ENCODE peak calls at places on chromosomes 1 and 21, in six cellular contexts. T is GM12878, I is A549, U is SK-N-SH, J is endothelial cell of umbilical vein, V is WTC11. D is an unnamed sample.

GRCh38 chr1:153880024-153880423 is 42.7 kb downstream of the GATAD2B start:
- DNase-seq in T (no peak), I (no peak), U (no peak), J (no peak), V (no peak), D (no peak)

GRCh38 chr1:239884776-239885175 is 206.9 kb upstream of the FMN2 start:
- DNase-seq in T (no peak), I (no peak), U (no peak), J (no peak), V (no peak), D (no peak)

GRCh38 chr1:111948209-111949131 is 41.0 kb downstream of the KCND3 start:
- DNase-seq in T (no peak), I (no peak), U (peak), J (no peak), V (no peak), D (peak)

GRCh38 chr1:180213401-180214177 is 16.5 kb upstream of the LHX4 start:
- DNase-seq in T (peak), I (peak), U (no peak), J (peak), V (peak), D (no peak)

GRCh38 chr21:43789276-43790052 is at the start of gene RRP1:
- DNase-seq in T (peak), I (peak), U (peak), J (peak), V (peak), D (peak)

GRCh38 chr1:26389604-26390247 is 17.2 kb upstream of the ZNF683 start:
- DNase-seq in T (no peak), I (no peak), U (no peak), J (no peak), V (no peak), D (no peak)

GRCh38 chr1:225425211-225425786 is 2.5 kb downstream of the LBR start:
- DNase-seq in T (no peak), I (no peak), U (no peak), J (no peak), V (no peak), D (peak)

GRCh38 chr1:202133016-202133415 is 10.3 kb downstream of the GPR37L1 start:
- DNase-seq in T (no peak), I (no peak), U (no peak), J (no peak), V (no peak), D (peak)

GRCh38 chr1:212037900-212038299 is 2.4 kb downstream of the DTL start:
- DNase-seq in T (no peak), I (no peak), U (no peak), J (no peak), V (no peak), D (peak)

GRCh38 chr1:218658899-218659298 is 313.8 kb downstream of the TGFB2 start:
- DNase-seq in T (no peak), I (peak), U (no peak), J (peak), V (no peak), D (no peak)

GRCh38 chr21:43603230-43603626 is 56.1 kb downstream of the HSF2BP start:
- DNase-seq in T (no peak), I (no peak), U (no peak), J (no peak), V (no peak), D (no peak)

GRCh38 chr1:241639653-241640148 is 468 bp downstream of the CHML start:
- DNase-seq in T (no peak), I (peak), U (peak), J (peak), V (peak), D (peak)

GRCh38 chr1:169364948-169365347 is 2.6 kb downstream of the NME7 start:
- DNase-seq in T (no peak), I (no peak), U (no peak), J (no peak), V (no peak), D (no peak)

GRCh38 chr1:68178821-68179490 is 53.4 kb downstream of the WLS start:
- DNase-seq in T (peak), I (no peak), U (no peak), J (peak), V (no peak), D (no peak)

GRCh38 chr1:172230526-172230925 is 190.0 kb upstream of the C1orf105 start:
- DNase-seq in T (no peak), I (no peak), U (no peak), J (no peak), V (no peak), D (no peak)

GRCh38 chr1:64961923-64962322 is 4.4 kb downstream of the JAK1 start:
- DNase-seq in T (no peak), I (no peak), U (no peak), J (no peak), V (no peak), D (no peak)

GRCh38 chr21:16037386-16037785 is 307.6 kb downstream of the USP25 start:
- DNase-seq in T (no peak), I (no peak), U (no peak), J (no peak), V (no peak), D (no peak)

GRCh38 chr1:227745568-227745967 is 10.3 kb downstream of the SNAP47 start:
- DNase-seq in T (no peak), I (no peak), U (no peak), J (no peak), V (no peak), D (no peak)

GRCh38 chr1:33001282-33001681 is 35.4 kb downstream of the AK2 start:
- DNase-seq in T (no peak), I (no peak), U (no peak), J (no peak), V (no peak), D (peak)

GRCh38 chr1:228030451-228031201 is 23.8 kb downstream of the WNT3A start:
- DNase-seq in T (no peak), I (no peak), U (no peak), J (no peak), V (no peak), D (no peak)

GRCh38 chr1:51600954-51601353 is 15.9 kb upstream of the OSBPL9 start:
- DNase-seq in T (no peak), I (no peak), U (peak), J (no peak), V (no peak), D (no peak)

GRCh38 chr1:17480846-17481245 is 41.4 kb upstream of the RCC2 start:
- DNase-seq in T (no peak), I (no peak), U (no peak), J (no peak), V (no peak), D (no peak)

GRCh38 chr1:85846706-85847105 is 138.5 kb upstream of the ZNHIT6 start:
- DNase-seq in T (no peak), I (no peak), U (no peak), J (no peak), V (no peak), D (no peak)

GRCh38 chr1:39129514-39129913 is 75.0 kb upstream of the MACF1 start:
- DNase-seq in T (no peak), I (no peak), U (no peak), J (peak), V (no peak), D (peak)

DNA sequence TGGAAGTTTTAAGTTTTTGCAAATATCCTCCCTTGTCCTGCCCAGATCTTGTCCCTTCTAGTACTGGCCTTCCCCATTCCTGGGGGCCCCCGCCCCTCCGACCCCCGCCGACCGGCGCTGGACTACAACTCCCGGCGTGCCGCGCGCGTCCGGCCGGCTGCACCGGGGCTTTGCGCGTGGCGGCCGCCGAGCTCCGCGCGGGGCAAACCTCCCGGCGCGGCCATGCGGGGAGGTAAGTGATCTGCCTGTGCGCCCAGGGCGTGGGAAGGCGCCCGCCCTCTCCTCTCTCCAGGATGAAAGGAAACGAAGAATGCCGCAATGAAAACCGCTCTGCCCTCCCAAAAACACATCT is 3.2 kb upstream of the SAMD13 start:
- DNase-seq in T (no peak), I (peak), U (peak), J (peak), V (peak), D (peak)
- TF ChIP-seq MAX in T (no peak), I (peak), U (peak), J (no peak), V (peak), D (peak)

DNA sequence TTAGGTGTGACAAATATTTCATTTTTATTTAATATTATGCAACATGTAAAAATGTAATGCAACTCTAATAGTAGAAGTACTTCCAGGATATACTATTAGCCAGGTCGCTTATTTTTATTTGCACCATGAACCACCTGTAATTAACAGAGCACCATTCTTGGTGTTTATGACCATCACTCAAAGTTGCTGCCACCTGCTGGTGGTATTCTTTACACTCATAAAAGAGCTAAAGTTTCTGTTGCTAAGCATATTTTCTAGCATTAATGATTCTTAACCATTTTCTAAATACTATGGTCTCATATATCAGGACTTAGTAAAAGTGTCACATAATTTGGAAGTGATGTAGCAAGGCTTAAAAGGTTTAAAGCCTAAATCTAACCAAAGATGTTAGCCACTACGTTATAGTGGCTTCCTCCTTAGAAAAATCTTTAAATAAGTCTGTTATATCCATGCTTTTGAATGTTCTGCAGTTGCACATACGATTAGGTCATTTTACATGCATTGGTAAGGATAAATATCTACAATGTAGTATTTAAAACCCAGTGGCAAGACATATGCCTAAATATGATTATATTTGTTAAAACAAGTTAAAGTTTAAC is 244.5 kb downstream of the NEGR1 start:
- DNase-seq in T (no peak), I (no peak), U (no peak), J (peak), V (peak), D (peak)
- TF ChIP-seq MAX in T (no peak), I (no peak), U (no peak), J (no peak), V (no peak), D (no peak)

GRCh38 chr1:46284597-46285564 is 18.5 kb downstream of the LRRC41 start:
- DNase-seq in T (no peak), I (no peak), U (no peak), J (no peak), V (no peak), D (no peak)

GRCh38 chr1:46289134-46289494 is 14.3 kb downstream of the LRRC41 start:
- DNase-seq in T (no peak), I (no peak), U (no peak), J (no peak), V (no peak), D (no peak)

GRCh38 chr1:46288485-46289133 is 14.8 kb downstream of the LRRC41 start:
- DNase-seq in T (no peak), I (no peak), U (no peak), J (peak), V (no peak), D (no peak)

GRCh38 chr1:46289976-46290375 is 13.4 kb downstream of the LRRC41 start:
- DNase-seq in T (no peak), I (no peak), U (no peak), J (no peak), V (no peak), D (no peak)

GRCh38 chr1:46285730-46286477 is 17.5 kb downstream of the LRRC41 start:
- DNase-seq in T (no peak), I (no peak), U (no peak), J (no peak), V (peak), D (peak)
- TF ChIP-seq MAX in T (no peak), I (no peak), U (no peak), J (no peak), V (peak), D (peak)

GRCh38 chr21:46294647-46295176 is 8.6 kb downstream of the YBEY start:
- DNase-seq in T (no peak), I (no peak), U (peak), J (no peak), V (no peak), D (peak)

GRCh38 chr21:46297311-46298082 is 11.4 kb downstream of the YBEY start:
- DNase-seq in T (no peak), I (no peak), U (no peak), J (peak), V (peak), D (no peak)

GRCh38 chr21:46298083-46298412 is 11.9 kb downstream of the YBEY start:
- DNase-seq in T (no peak), I (no peak), U (no peak), J (peak), V (no peak), D (no peak)

GRCh38 chr21:46295996-46296752 is 10.0 kb downstream of the YBEY start:
- DNase-seq in T (no peak), I (no peak), U (no peak), J (no peak), V (no peak), D (peak)

DNA sequence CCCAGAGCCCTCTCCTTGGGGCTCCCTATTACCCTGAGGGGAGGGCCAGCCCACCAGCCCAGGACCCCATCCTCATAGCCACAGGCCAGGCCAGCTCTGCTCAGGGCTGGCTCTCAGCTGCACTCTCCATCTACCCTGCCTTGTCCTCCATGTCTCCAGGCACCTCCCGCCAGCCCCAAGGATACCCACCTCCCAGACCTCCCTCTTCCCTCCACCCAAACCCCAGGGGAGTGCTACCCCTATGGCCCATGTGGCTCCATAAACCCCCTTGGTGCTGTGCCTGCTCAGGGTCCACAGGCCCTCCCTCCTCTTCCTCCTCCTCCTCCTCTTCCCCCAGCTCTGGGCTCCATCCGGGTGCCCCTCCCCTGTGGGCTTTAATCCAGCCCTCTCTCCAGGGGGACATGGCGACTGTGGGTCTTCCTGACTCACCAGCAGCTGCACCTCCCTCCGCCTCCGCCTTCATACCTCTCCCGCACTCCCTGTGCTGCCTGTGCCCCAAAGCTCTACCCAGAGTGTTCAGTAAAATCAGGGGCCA is 9.1 kb downstream of the YBEY start:
- DNase-seq in T (no peak), I (no peak), U (peak), J (no peak), V (no peak), D (peak)
- TF ChIP-seq MAX in T (no peak), I (no peak), U (no peak), J (no peak), V (no peak), D (no peak)

GRCh38 chr1:191671236-191671635 is 487.0 kb upstream of the RGS18 start:
- DNase-seq in T (no peak), I (no peak), U (no peak), J (no peak), V (no peak), D (no peak)

GRCh38 chr1:191674780-191675179 is 483.5 kb upstream of the RGS18 start:
- DNase-seq in T (no peak), I (no peak), U (no peak), J (no peak), V (no peak), D (no peak)

DNA sequence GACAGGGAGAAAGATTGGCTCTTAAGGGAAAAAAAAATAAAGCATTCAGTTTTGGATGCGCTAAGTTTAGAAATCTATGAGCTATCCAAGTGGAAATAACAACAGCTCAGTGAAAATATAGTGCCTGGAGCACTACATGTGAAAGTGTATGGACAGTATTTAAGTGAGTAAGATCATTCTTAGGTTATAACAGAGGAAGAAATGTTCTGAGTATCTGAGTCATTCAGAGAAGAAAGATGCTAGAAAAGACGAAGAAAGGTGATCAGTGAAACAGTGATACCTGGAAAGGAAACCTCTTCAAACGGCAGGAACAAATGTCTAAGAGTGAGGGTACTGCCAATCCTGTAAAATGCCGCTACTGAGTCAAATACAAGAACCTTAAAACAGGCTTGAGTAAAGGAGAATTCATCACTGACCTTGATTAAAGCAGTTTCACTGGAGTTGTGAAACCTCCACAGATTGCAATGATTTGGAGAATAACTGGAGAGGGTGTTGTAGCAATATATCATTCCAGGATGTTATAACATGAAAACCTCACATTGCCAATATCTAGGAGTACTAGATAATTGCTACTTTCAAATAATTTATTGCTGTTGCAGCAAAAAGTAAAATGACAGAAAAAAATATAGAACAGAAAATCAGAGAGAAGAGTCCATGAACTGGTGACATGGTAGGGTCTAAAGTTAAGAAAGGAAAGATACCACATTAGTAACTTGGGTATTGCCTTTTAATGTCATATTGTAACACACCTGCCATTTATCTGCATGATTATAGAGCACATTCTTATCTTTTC is 482.1 kb upstream of the RGS18 start:
- DNase-seq in T (no peak), I (no peak), U (no peak), J (no peak), V (no peak), D (no peak)
- TF ChIP-seq MAX in T (no peak), I (no peak), U (no peak), J (no peak), V (no peak), D (no peak)

DNA sequence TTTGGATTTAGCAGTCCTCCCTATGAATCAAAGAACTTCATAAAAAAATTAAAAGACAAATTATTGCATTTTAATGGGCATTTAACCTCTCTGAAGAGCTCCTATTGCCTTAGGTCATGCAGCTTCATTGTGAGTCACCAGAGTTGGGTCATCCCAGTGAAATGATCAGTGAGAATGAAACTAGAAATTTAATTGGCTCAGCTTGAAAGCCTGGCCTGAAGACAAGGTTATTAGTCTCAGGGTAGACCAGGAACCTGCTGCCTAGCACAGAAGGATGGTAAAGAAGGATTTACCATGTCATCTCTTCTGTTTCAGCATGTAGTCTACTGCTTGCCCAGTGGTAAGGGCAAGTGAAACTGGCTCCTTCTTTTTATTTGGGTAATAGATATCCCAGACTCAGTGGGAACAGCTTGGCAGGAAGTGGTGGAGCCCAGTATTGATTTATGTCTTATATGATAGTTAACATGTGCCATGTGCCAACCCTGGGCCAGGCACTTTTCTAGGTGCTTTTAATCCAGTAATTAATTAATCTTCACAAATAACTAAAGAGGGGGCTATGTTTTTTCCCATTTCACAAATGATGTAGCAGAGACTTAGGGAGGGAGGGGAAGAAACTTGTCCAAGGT is 23.6 kb downstream of the LAMC2 start:
- DNase-seq in T (no peak), I (peak), U (no peak), J (no peak), V (no peak), D (peak)
- TF ChIP-seq MAX in T (no peak), I (no peak), U (no peak), J (no peak), V (no peak), D (no peak)

D was measured in NB4.